ENCODE peak calls at places on chromosomes 13 and 19, in four cellular contexts. H is H9, I is BE2C, N is aorta. K is an unnamed sample.

GRCh38 chr13:79673993-79674377 is 193.0 kb downstream of the NDFIP2 start:
- DNase-seq in N (no peak), H (no peak), I (no peak), K (no peak)

GRCh38 chr13:105513448-105513847 is 1022.0 kb downstream of the EFNB2 start:
- DNase-seq in H (no peak), N (no peak), I (no peak), K (no peak)

GRCh38 chr13:47628666-47629065 is 372.4 kb downstream of the SUCLA2 start:
- DNase-seq in I (no peak), H (no peak), N (no peak), K (no peak)

GRCh38 chr13:43580280-43580679 is 206.5 kb downstream of the ENOX1 start:
- DNase-seq in N (no peak), H (no peak), I (no peak), K (no peak)

GRCh38 chr13:42071667-42072419 is 23.4 kb downstream of the DGKH start:
- DNase-seq in I (peak; percentile 4), N (no peak), H (no peak), K (peak; percentile 37)

GRCh38 chr13:58955546-58956385 is 1208.0 kb downstream of the DIAPH3 start:
- DNase-seq in H (no peak), I (no peak), N (no peak), K (no peak)

GRCh38 chr13:27131202-27131623 is 40.4 kb downstream of the USP12 start:
- DNase-seq in H (peak; percentile 44), N (no peak), I (no peak), K (peak; percentile 70)

GRCh38 chr19:13366529-13367143 is 139.6 kb downstream of the CACNA1A start:
- DNase-seq in N (no peak), H (peak; percentile 40), I (no peak), K (no peak)

GRCh38 chr19:49071860-49072547 is 495 bp downstream of the KCNA7 start:
- DNase-seq in N (no peak), I (no peak), H (peak; percentile 92), K (no peak)

DNA sequence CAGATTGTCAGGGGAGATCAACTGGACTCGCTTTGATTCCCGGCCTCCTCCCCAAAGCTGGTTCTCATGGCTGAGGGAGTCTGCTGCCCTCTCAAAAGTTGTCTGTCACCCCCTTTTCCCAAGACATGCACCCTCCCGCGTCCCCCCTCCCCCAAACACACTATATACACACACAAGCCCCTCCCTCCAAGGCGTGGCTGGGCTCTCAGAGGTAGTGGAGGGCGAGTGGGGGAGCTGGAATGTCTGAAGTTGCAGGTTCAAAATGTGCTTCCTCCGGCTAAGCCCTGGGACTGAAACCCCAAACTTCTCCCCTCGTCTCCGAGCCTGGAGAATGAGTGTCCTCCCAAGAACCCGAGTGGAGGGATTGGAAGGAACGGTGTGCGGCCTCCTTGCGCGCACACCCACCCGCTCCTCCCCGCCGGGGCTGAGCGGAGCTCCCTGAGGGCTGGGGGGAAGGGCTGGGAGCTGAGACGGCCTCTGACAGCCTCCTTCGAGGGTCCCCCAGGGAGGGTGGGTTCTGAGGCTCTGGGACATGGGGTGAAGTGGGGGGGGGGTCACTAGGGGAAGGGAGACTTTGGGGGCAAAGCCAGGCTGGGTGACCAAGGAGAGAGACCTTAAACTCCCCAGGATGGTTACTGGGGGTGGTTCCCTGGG is 9.9 kb upstream of the MEIS3 start:
- DNase-seq in N (no peak), H (peak; percentile 62), I (no peak), K (no peak)
- H3K27me3 ChIP-seq in N (no peaks in the 10 kb centered on the region), H (no peaks in the 10 kb centered on the region), I (no peaks in the 10 kb centered on the region), K (no peaks in the 10 kb centered on the region)

DNA sequence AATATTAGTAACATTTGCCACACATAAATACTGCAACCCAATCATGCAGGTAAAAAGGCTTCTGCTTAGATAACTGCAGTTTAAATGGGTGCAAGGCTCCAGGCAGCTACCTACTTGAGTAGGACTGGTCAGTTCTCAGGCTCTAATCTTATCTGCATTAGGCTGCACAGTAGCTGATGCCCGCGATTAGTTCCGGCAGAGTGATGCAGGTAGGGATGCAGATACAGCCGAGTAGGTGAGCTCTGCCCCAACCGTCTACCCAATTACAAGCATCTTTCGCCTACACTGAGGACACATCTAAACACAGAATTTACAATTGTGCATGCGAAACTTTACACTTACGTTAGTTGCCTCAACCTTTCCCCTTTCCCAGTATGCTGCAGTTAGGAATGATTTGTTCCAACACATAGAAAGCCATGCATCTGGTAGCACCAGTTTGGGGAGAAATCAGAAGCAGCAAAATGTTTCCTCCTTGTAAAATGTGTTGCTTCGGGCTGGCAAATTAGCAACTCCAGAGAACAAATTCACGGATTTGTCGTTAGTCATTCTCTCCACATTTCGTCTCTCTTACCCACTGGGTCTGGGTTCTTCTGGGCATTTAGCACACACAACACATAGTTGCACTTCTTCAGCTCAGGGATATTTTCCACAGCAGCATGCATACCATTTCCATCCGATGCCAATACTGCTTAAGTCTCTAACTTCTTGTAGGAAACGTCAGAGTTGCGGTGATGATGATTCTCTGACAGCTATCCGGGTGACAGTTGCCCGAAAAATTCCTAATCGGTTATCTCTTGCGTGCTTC is 496 bp downstream of the PCDH9 start:
- DNase-seq in I (no peak), N (no peak), H (no peak), K (no peak)
- H3K27me3 ChIP-seq in I (no peaks in the 10 kb centered on the region), N (no peaks in the 10 kb centered on the region), H (no peaks in the 10 kb centered on the region), K (no peaks in the 10 kb centered on the region)

GRCh38 chr13:87678353-87678752 is 7.2 kb downstream of the SLITRK5 start:
- DNase-seq in H (no peak), I (no peak), N (no peak), K (no peak)

GRCh38 chr13:87677334-87678234 is 6.4 kb downstream of the SLITRK5 start:
- DNase-seq in I (peak; percentile 57), H (peak; percentile 81), N (peak; percentile 77), K (no peak)

GRCh38 chr13:87675851-87676250 is 4.7 kb downstream of the SLITRK5 start:
- DNase-seq in N (no peak), I (no peak), H (no peak), K (no peak)

GRCh38 chr13:87676254-87677042 is 5.3 kb downstream of the SLITRK5 start:
- DNase-seq in I (no peak), H (peak; percentile 73), N (peak; percentile 47), K (no peak)

DNA sequence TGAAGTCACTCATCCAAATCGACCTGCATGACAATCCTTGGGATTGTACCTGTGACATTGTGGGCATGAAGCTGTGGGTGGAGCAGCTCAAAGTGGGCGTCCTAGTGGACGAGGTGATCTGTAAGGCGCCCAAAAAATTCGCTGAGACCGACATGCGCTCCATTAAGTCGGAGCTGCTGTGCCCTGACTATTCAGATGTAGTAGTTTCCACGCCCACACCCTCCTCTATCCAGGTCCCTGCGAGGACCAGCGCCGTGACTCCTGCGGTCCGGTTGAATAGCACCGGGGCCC is 5.8 kb downstream of the SLITRK5 start:
- DNase-seq in I (no peak), H (no peak), N (no peak), K (no peak)
- H3K27me3 ChIP-seq in I (peaks cover 6% of the 10 kb centered on the region), H (peaks cover 49% of the 10 kb centered on the region), N (no peaks in the 10 kb centered on the region), K (peaks cover 46% of the 10 kb centered on the region)

DNA sequence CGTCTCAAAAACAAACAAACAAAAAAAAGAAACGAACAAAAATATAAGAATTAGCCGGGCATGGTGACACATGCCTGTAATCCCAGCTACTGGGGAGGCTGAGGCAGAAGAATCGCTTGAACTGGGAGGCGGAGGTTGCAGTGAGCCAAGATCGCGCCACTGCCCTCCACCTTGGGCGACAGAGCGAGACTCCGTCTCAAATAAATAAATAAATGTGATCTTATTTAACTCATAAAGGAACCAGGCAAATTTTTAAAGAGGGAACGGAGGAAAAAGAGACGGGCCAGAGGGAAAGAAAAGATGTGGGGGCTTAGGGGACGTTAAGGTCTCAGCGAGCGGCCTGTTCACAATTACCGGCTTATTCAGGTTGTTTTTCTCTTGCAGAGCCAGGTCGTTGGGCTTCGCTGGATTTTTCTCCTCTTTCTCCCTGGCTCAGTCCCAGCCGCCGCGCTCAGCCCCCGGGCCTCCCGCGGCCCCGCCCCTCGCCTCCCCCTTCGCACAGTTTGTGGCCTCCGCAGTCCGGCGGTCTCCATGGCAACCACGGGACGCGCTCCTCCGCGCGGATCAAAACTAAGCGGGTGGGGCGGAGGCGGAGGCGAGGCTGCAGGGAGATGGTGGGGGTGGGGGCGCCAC is 2.8 kb upstream of the CCDC8 start:
- DNase-seq in N (peak; percentile 97), I (peak; percentile 95), H (peak; percentile 95), K (no peak)
- H3K27me3 ChIP-seq in N (no peaks in the 10 kb centered on the region), I (no peaks in the 10 kb centered on the region), H (no peaks in the 10 kb centered on the region), K (peaks cover 18% of the 10 kb centered on the region)

DNA sequence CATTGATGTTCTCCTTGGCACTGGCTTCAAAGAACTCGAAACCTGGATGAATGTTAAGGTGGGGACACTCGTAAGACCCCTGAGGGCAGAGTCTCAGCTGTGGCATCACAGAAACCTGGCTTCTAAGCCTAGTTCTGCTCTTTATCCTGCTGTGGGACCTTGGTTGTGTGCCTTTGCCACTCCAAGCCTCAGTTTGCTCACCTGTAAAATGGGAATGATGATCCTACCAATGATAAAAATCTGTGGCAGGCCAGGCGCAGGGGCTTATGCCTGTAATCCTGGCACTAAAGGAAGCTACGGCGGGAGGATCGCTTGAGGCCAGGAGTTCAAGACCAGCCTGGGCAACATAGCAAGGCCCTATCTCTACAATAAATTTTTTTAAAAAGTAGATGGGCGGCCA is 13.9 kb downstream of the RAB3D start:
- DNase-seq in I (no peak), H (no peak), N (no peak), K (no peak)
- H3K27me3 ChIP-seq in I (no peaks in the 10 kb centered on the region), H (no peaks in the 10 kb centered on the region), N (no peaks in the 10 kb centered on the region), K (no peaks in the 10 kb centered on the region)

GRCh38 chr19:18772620-18773587 is 18.2 kb downstream of the COMP start:
- DNase-seq in I (peak; percentile 74), H (no peak), N (no peak), K (no peak)

GRCh38 chr19:18775586-18776287 is 15.4 kb downstream of the COMP start:
- DNase-seq in I (peak; percentile 10), H (no peak), N (no peak), K (no peak)

GRCh38 chr19:18773682-18774081 is 17.4 kb downstream of the COMP start:
- DNase-seq in H (no peak), I (no peak), N (no peak), K (no peak)

GRCh38 chr19:18774782-18775444 is 16.2 kb downstream of the COMP start:
- DNase-seq in H (no peak), I (peak; percentile 20), N (no peak), K (no peak)

GRCh38 chr19:18774107-18774506 is 17.0 kb downstream of the COMP start:
- DNase-seq in I (peak; percentile 17), H (no peak), N (no peak), K (no peak)
- H3K27me3 ChIP-seq in I (peaks cover 19% of the 10 kb centered on the region), H (peaks cover 61% of the 10 kb centered on the region), N (no peaks in the 10 kb centered on the region), K (no peaks in the 10 kb centered on the region)

DNA sequence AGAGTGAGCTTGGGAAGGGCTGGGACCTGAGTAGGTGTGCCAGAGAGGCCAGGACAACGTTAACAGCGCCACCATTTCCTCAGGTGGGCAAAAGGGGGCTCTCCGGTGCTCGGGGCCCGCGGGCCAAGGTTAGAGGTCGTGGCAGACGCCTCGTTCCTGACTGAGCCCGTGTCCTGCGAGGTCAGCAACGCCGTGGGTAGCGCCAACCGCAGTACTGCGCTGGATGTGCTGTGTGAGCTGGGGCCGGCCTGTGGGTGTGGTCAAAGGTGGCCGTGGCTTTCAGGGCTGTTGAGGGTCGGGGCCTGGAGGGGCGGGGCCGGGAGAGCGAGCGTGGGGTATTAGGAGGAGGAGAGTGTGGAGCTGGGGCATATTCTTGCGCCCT is 3.7 kb downstream of the KIRREL2 start:
- DNase-seq in I (no peak), N (no peak), H (peak; percentile 56), K (no peak)
- H3K27me3 ChIP-seq in I (no peaks in the 10 kb centered on the region), N (no peaks in the 10 kb centered on the region), H (peaks cover 4% of the 10 kb centered on the region), K (peaks cover 3% of the 10 kb centered on the region)